ENCODE peak calls at places on chromosomes 12 and 14, in six cellular contexts. Y is GF-D8; H is activated CD8-positive, alpha-beta memory T cell treated with anti-CD3 and anti-CD28 coated beads for 24 hours; U is NCI-H1092; D is activated effector memory CD4-positive, alpha-beta T cell treated with anti-CD3 and anti-CD28 coated beads, Interleukin-2, amount 50 U/mL, for 16 hours; M is activated CD4-positive, alpha-beta T cell treated with anti-CD3 and anti-CD28 coated beads for 24 hours. N is an unnamed sample.

GRCh38 chr12:3275171-3276041 is 198.2 kb downstream of the TSPAN9 start:
- DNase-seq in Y (no peak), H (peak; percentile 89), U (peak; percentile 38), D (peak; percentile 91), M (peak; percentile 45), N (peak; percentile 36)

GRCh38 chr12:94867066-94867855 is 136.2 kb downstream of the NDUFA12 start:
- DNase-seq in Y (no peak), H (no peak), U (no peak), D (no peak), M (no peak), N (no peak)

GRCh38 chr12:21774358-21775129 is at the start of gene KCNJ8:
- DNase-seq in Y (no peak), H (no peak), U (no peak), D (no peak), M (no peak), N (peak; percentile 15)

GRCh38 chr14:72699852-72700257 is 194.0 kb downstream of the DPF3 start:
- DNase-seq in Y (no peak), H (no peak), U (no peak), D (no peak), M (no peak), N (peak; percentile 11)

GRCh38 chr12:5827591-5827990 is 117.5 kb downstream of the ANO2 start:
- DNase-seq in Y (no peak), H (no peak), U (no peak), D (no peak), M (no peak), N (no peak)

GRCh38 chr12:124904306-124905098 is 9.9 kb downstream of the UBC start:
- DNase-seq in Y (no peak), H (no peak), U (no peak), D (no peak), M (no peak), N (peak; percentile 92)

GRCh38 chr14:65387628-65388027 is 24.9 kb upstream of the FUT8 start:
- DNase-seq in Y (no peak), H (no peak), U (no peak), D (no peak), M (no peak), N (no peak)

GRCh38 chr14:37658174-37658573 is 62.7 kb downstream of the TTC6 start:
- DNase-seq in Y (no peak), H (no peak), U (peak; percentile 4), D (no peak), M (no peak), N (peak; percentile 17)

GRCh38 chr12:48851883-48852733 is at the start of gene DDX23:
- DNase-seq in Y (peak; percentile 97), H (peak; percentile 93), U (peak; percentile 91), D (peak; percentile 97), M (peak; percentile 80), N (peak; percentile 95)

GRCh38 chr12:16568873-16569272 is 37.1 kb downstream of the LMO3 start:
- DNase-seq in Y (no peak), H (no peak), U (no peak), D (no peak), M (no peak), N (no peak)

N was measured in H4.